ENCODE peak calls at places on chromosomes 6 and 20, in four cellular contexts. One of them, this sample, is unnamed.

GRCh38 chr6:161151660-161152526 is 122.0 kb downstream of the AGPAT4 start:
- DNase-seq in small intestine: no peak
- DNase-seq in GM23248: no peak
- DNase-seq in heart right ventricle: no peak
- DNase-seq in this sample: no peak

GRCh38 chr6:82144852-82145332 is 102.7 kb downstream of the IBTK start:
- DNase-seq in small intestine: peak; percentile 52
- DNase-seq in GM23248: peak; percentile 91
- DNase-seq in heart right ventricle: peak; percentile 18
- DNase-seq in this sample: no peak

GRCh38 chr20:46520976-46521579 is 7.7 kb upstream of the ZNF334 start:
- DNase-seq in small intestine: peak; percentile 45
- DNase-seq in GM23248: peak; percentile 75
- DNase-seq in heart right ventricle: no peak
- DNase-seq in this sample: peak; percentile 51

GRCh38 chr6:43811101-43812099 is 41.4 kb downstream of the VEGFA start:
- DNase-seq in small intestine: peak; percentile 93
- DNase-seq in GM23248: no peak
- DNase-seq in heart right ventricle: no peak
- DNase-seq in this sample: no peak

GRCh38 chr20:64237316-64237715 is 18.2 kb upstream of the PCMTD2 start:
- DNase-seq in small intestine: no peak
- DNase-seq in GM23248: no peak
- DNase-seq in heart right ventricle: no peak
- DNase-seq in this sample: peak; percentile 46

GRCh38 chr6:26021350-26022165 is 59.0 kb downstream of the TRIM38 start:
- DNase-seq in small intestine: peak; percentile 96
- DNase-seq in GM23248: peak; percentile 94
- DNase-seq in heart right ventricle: peak; percentile 89
- DNase-seq in this sample: peak; percentile 93

GRCh38 chr20:2729791-2730190 is 37.2 kb downstream of the EBF4 start:
- DNase-seq in small intestine: no peak
- DNase-seq in GM23248: peak; percentile 38
- DNase-seq in heart right ventricle: no peak
- DNase-seq in this sample: no peak

GRCh38 chr6:106039836-106040592 is 46.1 kb upstream of the PRDM1 start:
- DNase-seq in small intestine: no peak
- DNase-seq in GM23248: no peak
- DNase-seq in heart right ventricle: no peak
- DNase-seq in this sample: no peak

GRCh38 chr6:26028753-26029569 is 58.3 kb upstream of the HFE start:
- DNase-seq in small intestine: no peak
- DNase-seq in GM23248: no peak
- DNase-seq in heart right ventricle: no peak
- DNase-seq in this sample: no peak

GRCh38 chr6:68468244-68468884 is 166.7 kb upstream of the ADGRB3 start:
- DNase-seq in small intestine: no peak
- DNase-seq in GM23248: no peak
- DNase-seq in heart right ventricle: no peak
- DNase-seq in this sample: no peak

GRCh38 chr6:70955441-70956190 is 1.2 kb downstream of the B3GAT2 start:
- DNase-seq in small intestine: peak; percentile 77
- DNase-seq in GM23248: peak; percentile 83
- DNase-seq in heart right ventricle: peak; percentile 87
- DNase-seq in this sample: peak; percentile 90

GRCh38 chr6:163417595-163417994 is 3.1 kb downstream of the QKI start:
- DNase-seq in small intestine: no peak
- DNase-seq in GM23248: peak; percentile 32
- DNase-seq in heart right ventricle: no peak
- DNase-seq in this sample: no peak

GRCh38 chr20:40286991-40287531 is 402.0 kb downstream of the MAFB start:
- DNase-seq in small intestine: peak; percentile 61
- DNase-seq in GM23248: no peak
- DNase-seq in heart right ventricle: peak; percentile 86
- DNase-seq in this sample: peak; percentile 74

GRCh38 chr6:109916759-109917158 is 61.4 kb upstream of the GPR6 start:
- DNase-seq in small intestine: no peak
- DNase-seq in GM23248: no peak
- DNase-seq in heart right ventricle: no peak
- DNase-seq in this sample: no peak

GRCh38 chr20:37947943-37948342 is 45.0 kb downstream of the VSTM2L start:
- DNase-seq in small intestine: no peak
- DNase-seq in GM23248: no peak
- DNase-seq in heart right ventricle: no peak
- DNase-seq in this sample: no peak

GRCh38 chr20:33850159-33850558 is 39.0 kb downstream of the CHMP4B start:
- DNase-seq in small intestine: no peak
- DNase-seq in GM23248: no peak
- DNase-seq in heart right ventricle: no peak
- DNase-seq in this sample: no peak

GRCh38 chr6:53679446-53679933 is 13.9 kb upstream of the KLHL31 start:
- DNase-seq in small intestine: peak; percentile 40
- DNase-seq in GM23248: peak; percentile 73
- DNase-seq in heart right ventricle: no peak
- DNase-seq in this sample: no peak

GRCh38 chr6:125753218-125753936 is 3.9 kb downstream of the HEY2 start:
- DNase-seq in small intestine: peak; percentile 15
- DNase-seq in GM23248: peak; percentile 43
- DNase-seq in heart right ventricle: no peak
- DNase-seq in this sample: no peak

GRCh38 chr6:133248241-133249001 is 7.3 kb downstream of the EYA4 start:
- DNase-seq in small intestine: no peak
- DNase-seq in GM23248: peak; percentile 66
- DNase-seq in heart right ventricle: no peak
- DNase-seq in this sample: no peak

GRCh38 chr6:48747471-48747870 is 636.5 kb upstream of the PTCHD4 start:
- DNase-seq in small intestine: no peak
- DNase-seq in GM23248: no peak
- DNase-seq in heart right ventricle: no peak
- DNase-seq in this sample: no peak

GRCh38 chr6:139602577-139602976 is 228.1 kb upstream of the CITED2 start:
- DNase-seq in small intestine: no peak
- DNase-seq in GM23248: no peak
- DNase-seq in heart right ventricle: no peak
- DNase-seq in this sample: no peak

GRCh38 chr6:104705095-104705707 is 154.5 kb downstream of the HACE1 start:
- DNase-seq in small intestine: peak; percentile 27
- DNase-seq in GM23248: peak; percentile 57
- DNase-seq in heart right ventricle: no peak
- DNase-seq in this sample: no peak

GRCh38 chr20:63317601-63318291 is 24.8 kb downstream of the COL20A1 start:
- DNase-seq in small intestine: no peak
- DNase-seq in GM23248: no peak
- DNase-seq in heart right ventricle: no peak
- DNase-seq in this sample: no peak

GRCh38 chr6:164570791-164571190 is 738.6 kb downstream of the C6orf118 start:
- DNase-seq in small intestine: no peak
- DNase-seq in GM23248: no peak
- DNase-seq in heart right ventricle: no peak
- DNase-seq in this sample: no peak

GRCh38 chr6:134846031-134846430 is 103.9 kb downstream of the ALDH8A1 start:
- DNase-seq in small intestine: no peak
- DNase-seq in GM23248: no peak
- DNase-seq in heart right ventricle: no peak
- DNase-seq in this sample: no peak

GRCh38 chr6:11428351-11428750 is 109.2 kb upstream of the TMEM170B start:
- DNase-seq in small intestine: no peak
- DNase-seq in GM23248: peak; percentile 24
- DNase-seq in heart right ventricle: no peak
- DNase-seq in this sample: no peak

GRCh38 chr6:142372348-142372747 is 70.5 kb downstream of the ADGRG6 start:
- DNase-seq in small intestine: peak; percentile 42
- DNase-seq in GM23248: no peak
- DNase-seq in heart right ventricle: no peak
- DNase-seq in this sample: no peak

GRCh38 chr6:20554326-20554725 is 20.1 kb downstream of the CDKAL1 start:
- DNase-seq in small intestine: no peak
- DNase-seq in GM23248: peak; percentile 20
- DNase-seq in heart right ventricle: no peak
- DNase-seq in this sample: no peak

GRCh38 chr6:154950979-154951378 is 44.1 kb upstream of the TIAM2 start:
- DNase-seq in small intestine: no peak
- DNase-seq in GM23248: no peak
- DNase-seq in heart right ventricle: no peak
- DNase-seq in this sample: no peak

GRCh38 chr6:160974304-160974771 is 17.2 kb upstream of the MAP3K4 start:
- DNase-seq in small intestine: no peak
- DNase-seq in GM23248: peak; percentile 99
- DNase-seq in heart right ventricle: peak; percentile 36
- DNase-seq in this sample: no peak

GRCh38 chr6:20837189-20837588 is 302.9 kb downstream of the CDKAL1 start:
- DNase-seq in small intestine: no peak
- DNase-seq in GM23248: no peak
- DNase-seq in heart right ventricle: no peak
- DNase-seq in this sample: no peak

GRCh38 chr6:82143041-82143481 is 104.5 kb downstream of the IBTK start:
- DNase-seq in small intestine: no peak
- DNase-seq in GM23248: peak; percentile 90
- DNase-seq in heart right ventricle: no peak
- DNase-seq in this sample: no peak

DNA sequence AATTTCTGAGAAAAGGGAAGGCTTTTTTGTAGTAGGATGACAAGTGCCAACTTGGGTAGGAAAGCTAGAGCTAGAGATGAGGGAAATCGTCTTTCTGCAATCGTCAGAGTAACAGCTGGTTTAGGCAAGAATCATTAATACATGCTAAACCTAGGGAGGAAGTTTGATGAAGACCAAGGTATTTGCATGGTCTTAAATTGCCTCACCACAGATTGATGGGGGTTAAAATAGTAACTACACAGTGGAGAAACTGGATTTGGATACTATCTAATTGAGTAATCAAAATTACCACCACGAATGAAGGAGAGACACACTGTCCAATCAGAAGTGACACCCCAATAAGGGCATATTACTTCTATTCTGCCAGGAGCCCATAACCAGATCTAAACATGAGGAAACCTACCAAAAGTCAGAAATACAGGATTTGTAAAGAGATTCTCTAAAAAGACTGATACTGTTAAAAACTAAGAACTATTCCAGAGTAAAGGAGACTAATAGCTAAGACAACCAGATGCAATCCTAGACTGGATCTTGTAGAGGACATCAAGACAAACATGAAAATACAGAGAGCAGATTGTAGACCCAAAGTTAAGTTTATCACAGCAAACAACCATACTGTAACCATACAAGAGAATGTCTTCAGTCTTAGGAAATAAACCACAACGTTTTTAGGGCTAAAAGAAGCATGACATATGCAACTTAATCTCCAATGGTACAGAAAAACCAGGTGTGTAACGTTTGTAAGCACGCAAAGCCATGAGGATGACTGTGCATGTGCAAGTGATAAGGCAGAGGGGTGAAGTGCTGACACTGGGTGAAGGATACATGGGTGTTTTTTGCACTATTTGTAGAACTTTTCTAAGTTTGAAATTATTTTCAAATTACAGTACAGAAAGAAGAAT is 21.8 kb downstream of the SNX5 start:
- DNase-seq in small intestine: no peak
- DNase-seq in GM23248: no peak
- DNase-seq in heart right ventricle: no peak
- DNase-seq in this sample: no peak
- H3K4me1 ChIP-seq in small intestine: no peaks in the 10 kb centered on the region
- H3K4me1 ChIP-seq in GM23248: no peaks in the 10 kb centered on the region
- H3K4me1 ChIP-seq in heart right ventricle: no peaks in the 10 kb centered on the region
- H3K4me1 ChIP-seq in this sample: peaks cover 11% of the 10 kb centered on the region

DNA sequence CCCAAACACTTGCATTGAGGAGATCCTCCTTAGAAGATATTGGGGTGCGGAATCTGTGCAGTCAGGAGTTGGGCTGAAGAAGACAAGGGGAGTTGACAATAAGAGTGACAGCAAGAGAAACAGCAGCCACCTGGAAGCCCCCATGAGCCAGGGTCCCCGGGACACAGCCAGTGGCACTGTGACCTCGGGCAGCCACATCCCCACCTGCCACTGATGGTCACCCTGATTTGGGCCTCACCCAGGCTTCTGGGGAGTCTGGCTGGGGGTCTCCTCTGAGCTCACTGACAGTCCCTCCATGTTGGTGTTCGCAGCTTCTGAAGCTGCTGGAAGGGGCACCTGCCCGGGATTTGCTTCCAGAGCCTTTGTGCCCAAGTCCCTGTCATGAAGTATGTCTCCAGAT is 123.5 kb downstream of the TTLL2 start:
- DNase-seq in small intestine: no peak
- DNase-seq in GM23248: no peak
- DNase-seq in heart right ventricle: no peak
- DNase-seq in this sample: no peak
- H3K27ac ChIP-seq in small intestine: no peak overlapping the region
- H3K27ac ChIP-seq in GM23248: no peak overlapping the region
- H3K27ac ChIP-seq in heart right ventricle: no peak overlapping the region
- H3K27ac ChIP-seq in this sample: no peak overlapping the region

DNA sequence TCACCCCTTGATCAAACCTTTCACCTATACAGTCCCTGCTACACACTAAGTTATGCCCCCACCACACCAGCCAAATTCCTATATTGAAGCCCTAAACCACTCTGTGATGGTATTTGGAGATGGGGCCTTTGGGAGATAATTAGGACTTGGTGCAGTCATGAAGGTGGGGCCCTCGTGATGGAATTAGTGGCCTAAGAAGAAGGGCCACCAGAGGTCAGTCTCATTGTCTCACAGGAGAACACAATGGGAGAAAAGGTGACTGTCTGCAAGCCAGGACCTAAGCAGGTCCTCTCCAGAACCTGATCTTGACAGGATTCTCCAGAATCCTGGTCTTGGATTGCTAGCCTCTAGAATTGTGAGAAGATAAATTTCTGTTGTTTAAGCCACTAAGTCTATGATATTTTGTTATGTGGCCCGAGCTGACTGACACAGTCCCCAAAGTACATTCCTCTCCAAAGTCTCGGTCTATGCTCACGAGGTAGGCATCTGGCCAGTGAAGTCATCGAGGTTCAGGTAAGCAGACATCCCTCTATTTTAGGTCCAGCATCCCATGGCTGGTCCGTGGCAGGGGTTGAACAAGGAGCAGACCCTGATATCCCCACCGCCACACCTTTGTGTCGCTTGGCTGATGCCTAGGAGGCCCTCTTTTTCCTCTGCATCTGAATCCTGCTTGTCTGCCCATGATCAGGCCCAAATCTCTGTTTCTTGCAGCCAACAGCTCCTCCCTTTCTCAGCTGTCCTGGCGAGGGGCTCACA is 138.9 kb downstream of the NFATC2 start:
- DNase-seq in small intestine: no peak
- DNase-seq in GM23248: no peak
- DNase-seq in heart right ventricle: no peak
- DNase-seq in this sample: no peak
- H3K4me1 ChIP-seq in small intestine: no peaks in the 10 kb centered on the region
- H3K4me1 ChIP-seq in GM23248: no peaks in the 10 kb centered on the region
- H3K4me1 ChIP-seq in heart right ventricle: no peaks in the 10 kb centered on the region
- H3K4me1 ChIP-seq in this sample: no peaks in the 10 kb centered on the region

GRCh38 chr6:35018184-35018523 is 123.0 kb downstream of the TCP11 start:
- DNase-seq in small intestine: no peak
- DNase-seq in GM23248: no peak
- DNase-seq in heart right ventricle: no peak
- DNase-seq in this sample: no peak
- H3K27ac ChIP-seq in small intestine: no peak overlapping the region
- H3K27ac ChIP-seq in GM23248: peak overlapping the region; percentile 43
- H3K27ac ChIP-seq in heart right ventricle: peak overlapping the region; percentile 91
- H3K27ac ChIP-seq in this sample: peak overlapping the region; percentile 90

This sample was measured in lower lobe of right lung.